ENCODE peak calls at places on chromosome 14, in seven cellular contexts. J is T-helper 1 cell, F is DMS79 treated with DMSO at 0.1 percent for 48 hours, M is Panc1, I is GM10248, R is dorsolateral prefrontal cortex, K is endothelial cell of umbilical vein. B is an unnamed sample.

GRCh38 chr14:95142208-95142607 is 15.1 kb downstream of the DICER1 start:
- DNase-seq in J (no peak), F (no peak), M (no peak), I (no peak), R (no peak), K (no peak), B (no peak)

GRCh38 chr14:49619730-49620129 is 696 bp downstream of the RPL36AL start:
- DNase-seq in J (no peak), F (no peak), M (no peak), I (no peak), R (no peak), K (no peak), B (peak; percentile 13)

GRCh38 chr14:105192866-105193731 is 12.0 kb upstream of the NUDT14 start:
- DNase-seq in J (no peak), F (no peak), M (no peak), I (no peak), R (no peak), K (peak; percentile 89), B (peak; percentile 93)

GRCh38 chr14:102827716-102828115 is 50.5 kb downstream of the TRAF3 start:
- DNase-seq in J (no peak), F (no peak), M (no peak), I (no peak), R (no peak), K (no peak), B (no peak)

GRCh38 chr14:50055461-50056228 is 60.7 kb downstream of the VCPKMT start:
- DNase-seq in J (no peak), F (no peak), M (no peak), I (no peak), R (no peak), K (peak; percentile 46), B (peak; percentile 7)

GRCh38 chr14:27002179-27002578 is 404.3 kb upstream of the NOVA1 start:
- DNase-seq in J (no peak), F (no peak), M (no peak), I (no peak), R (no peak), K (no peak), B (no peak)

GRCh38 chr14:54291491-54292191 is 105.2 kb upstream of the CDKN3 start:
- DNase-seq in J (no peak), F (no peak), M (no peak), I (no peak), R (no peak), K (peak; percentile 41), B (peak; percentile 42)

GRCh38 chr14:95410838-95411237 is 91.1 kb upstream of the CLMN start:
- DNase-seq in J (no peak), F (no peak), M (no peak), I (no peak), R (no peak), K (no peak), B (no peak)

GRCh38 chr14:26984318-26985177 is 386.7 kb upstream of the NOVA1 start:
- DNase-seq in J (no peak), F (no peak), M (peak; percentile 24), I (no peak), R (peak; percentile 80), K (peak; percentile 57), B (peak; percentile 51)

GRCh38 chr14:97489750-97490149 is 692.6 kb downstream of the VRK1 start:
- DNase-seq in J (no peak), F (peak; percentile 75), M (no peak), I (no peak), R (no peak), K (no peak), B (no peak)

GRCh38 chr14:42185718-42186117 is 579.0 kb downstream of the LRFN5 start:
- DNase-seq in J (no peak), F (no peak), M (no peak), I (no peak), R (no peak), K (no peak), B (no peak)

GRCh38 chr14:33661071-33661470 is 289.8 kb downstream of the EGLN3 start:
- DNase-seq in J (no peak), F (no peak), M (no peak), I (no peak), R (no peak), K (no peak), B (no peak)

GRCh38 chr14:92501891-92502351 is 11.7 kb upstream of the RIN3 start:
- DNase-seq in J (no peak), F (no peak), M (no peak), I (no peak), R (no peak), K (no peak), B (no peak)

GRCh38 chr14:91911474-91912032 is 35.9 kb downstream of the FBLN5 start:
- DNase-seq in J (peak; percentile 26), F (peak; percentile 45), M (no peak), I (peak; percentile 42), R (peak; percentile 27), K (peak; percentile 49), B (peak; percentile 57)

GRCh38 chr14:56289155-56289554 is 170.9 kb downstream of the PELI2 start:
- DNase-seq in J (no peak), F (no peak), M (no peak), I (no peak), R (no peak), K (no peak), B (no peak)

GRCh38 chr14:21822109-21822508 is 148.5 kb upstream of the OR4E1 start:
- DNase-seq in J (no peak), F (no peak), M (no peak), I (no peak), R (no peak), K (no peak), B (no peak)

B was measured in dermis blood vessel endothelial cell.